ENCODE peak calls at places on chromosomes 6 and 20, in eight cellular contexts. M is endothelial cell; F is hypothalamus; G is B cell; B is stimulated activated CD4-positive, alpha-beta T cell treated with anti-CD3 and anti-CD28 coated beads, Interleukin-15, amount 100 ng/mL, for 24 hours; Q is NCI-H1092; N is T-helper 2 cell; C is osteocyte. O is an unnamed sample.
A peak's percentile ranks its signal among the peaks of the same experiment; 100 is the strongest.

GRCh38 chr6:109662192-109662591 is 28.8 kb downstream of the AK9 start:
- DNase-seq in Q (no peak), N (no peak), C (no peak), M (no peak), B (no peak), F (no peak), G (no peak), O (no peak)

GRCh38 chr6:37516076-37516919 is 16.6 kb upstream of the CCDC167 start:
- DNase-seq in G (peak; percentile 62), F (peak; percentile 18), N (peak; percentile 97), M (no peak), Q (peak; percentile 80), B (peak; percentile 91), C (no peak), O (no peak)

GRCh38 chr20:51372176-51372803 is 170.2 kb downstream of the NFATC2 start:
- DNase-seq in C (peak; percentile 88), N (peak; percentile 53), M (peak; percentile 75), Q (peak; percentile 50), G (peak; percentile 47), B (peak; percentile 75), F (peak; percentile 6), O (peak; percentile 68)

GRCh38 chr6:33416386-33417126 is 1.4 kb downstream of the CUTA start:
- DNase-seq in C (no peak), N (peak; percentile 39), G (no peak), Q (no peak), F (no peak), M (no peak), B (peak; percentile 54), O (no peak)

GRCh38 chr20:46709459-46710148 is at the start of gene SLC2A10:
- DNase-seq in F (peak; percentile 42), G (no peak), M (peak; percentile 72), B (peak; percentile 9), C (peak; percentile 87), Q (no peak), N (no peak), O (peak; percentile 49)

GRCh38 chr6:170264086-170264485 is 26.8 kb downstream of the DLL1 start:
- DNase-seq in F (no peak), M (no peak), Q (no peak), N (no peak), G (no peak), C (no peak), B (no peak), O (no peak)

GRCh38 chr20:36591854-36592641 is 13.5 kb upstream of the RAB5IF start:
- DNase-seq in G (no peak), B (peak; percentile 60), Q (no peak), N (peak; percentile 86), F (no peak), M (peak; percentile 43), C (no peak), O (no peak)

GRCh38 chr6:31401403-31401802 is 2.0 kb upstream of the MICA start:
- DNase-seq in C (no peak), F (no peak), N (peak; percentile 29), B (no peak), G (no peak), Q (no peak), M (no peak), O (no peak)

GRCh38 chr6:87483929-87484328 is 11.2 kb downstream of the SLC35A1 start:
- DNase-seq in B (peak; percentile 9), Q (no peak), F (no peak), G (no peak), N (peak; percentile 58), M (no peak), C (no peak), O (no peak)

GRCh38 chr6:1393641-1394283 is 4.4 kb downstream of the FOXF2 start:
- DNase-seq in N (no peak), B (no peak), F (no peak), C (no peak), M (no peak), G (no peak), Q (no peak), O (no peak)

GRCh38 chr6:5345324-5345723 is 84.0 kb downstream of the FARS2 start:
- DNase-seq in N (no peak), B (no peak), F (no peak), M (no peak), G (no peak), Q (no peak), C (no peak), O (no peak)